ENCODE peak calls at places on chromosomes 6 and 20, in eight cellular contexts. O, I, U, X, G, J, P and L are unnamed samples.

GRCh38 chr6:3835055-3835731 is 14.0 kb upstream of the FAM50B start:
- DNase-seq in P (no peak), X (no peak), J (peak; percentile 57), U (no peak), I (peak; percentile 74), G (no peak), O (peak; percentile 80), L (peak; percentile 50)

GRCh38 chr6:45922728-45923351 is 92.8 kb downstream of the CLIC5 start:
- DNase-seq in P (peak; percentile 58), I (peak; percentile 52), X (peak; percentile 59), O (peak; percentile 87), G (peak; percentile 72), U (peak; percentile 59), J (peak; percentile 75), L (peak; percentile 35)

GRCh38 chr6:11011787-11012234 is 32.3 kb downstream of the ELOVL2 start:
- DNase-seq in X (no peak), P (peak; percentile 6), U (no peak), O (no peak), J (no peak), I (no peak), G (no peak), L (peak; percentile 69)

GRCh38 chr6:16296061-16296670 is 57.8 kb downstream of the GMPR start:
- DNase-seq in G (no peak), J (no peak), X (no peak), P (no peak), I (no peak), O (no peak), U (no peak), L (no peak)

GRCh38 chr20:38859070-38859690 is 53.7 kb downstream of the PPP1R16B start:
- DNase-seq in O (no peak), J (no peak), X (no peak), P (no peak), G (no peak), U (no peak), I (no peak), L (no peak)

GRCh38 chr20:19893356-19893755 is 123.8 kb upstream of the NAA20 start:
- DNase-seq in I (no peak), O (no peak), P (no peak), U (no peak), X (no peak), J (no peak), G (no peak), L (no peak)

GRCh38 chr6:110399219-110400071 is 15.9 kb downstream of the DDO start:
- DNase-seq in J (no peak), I (no peak), G (no peak), P (no peak), U (no peak), O (peak; percentile 68), X (peak; percentile 48), L (no peak)

GRCh38 chr20:11274137-11274536 is 600.3 kb upstream of the JAG1 start:
- DNase-seq in X (no peak), U (no peak), O (no peak), P (peak; percentile 54), G (no peak), J (peak; percentile 52), I (peak; percentile 14), L (peak; percentile 36)

GRCh38 chr20:40606660-40607059 is 82.4 kb downstream of the MAFB start:
- DNase-seq in X (no peak), U (no peak), O (no peak), P (no peak), J (no peak), G (no peak), I (no peak), L (no peak)

GRCh38 chr20:62212309-62212708 is 7.8 kb downstream of the HRH3 start:
- DNase-seq in O (no peak), U (no peak), P (no peak), G (peak; percentile 24), X (no peak), I (no peak), J (no peak), L (no peak)

GRCh38 chr20:17872920-17873319 is 95.7 kb downstream of the SNX5 start:
- DNase-seq in U (no peak), J (no peak), I (no peak), O (peak; percentile 58), X (no peak), G (no peak), P (no peak), L (no peak)

GRCh38 chr6:145372671-145373123 is 362.6 kb downstream of the EPM2A start:
- DNase-seq in G (no peak), I (no peak), U (no peak), O (no peak), X (no peak), P (no peak), J (no peak), L (no peak)

GRCh38 chr20:4951299-4951698 is 50.0 kb downstream of the SLC23A2 start:
- DNase-seq in P (no peak), X (no peak), I (no peak), G (no peak), U (no peak), O (peak; percentile 71), J (peak; percentile 77), L (no peak)

GRCh38 chr20:62523473-62524203 is 47.8 kb upstream of the GATA5 start:
- DNase-seq in P (no peak), O (no peak), U (no peak), X (no peak), I (no peak), J (no peak), G (no peak), L (no peak)

GRCh38 chr6:41358503-41358902 is 23.1 kb downstream of the NCR2 start:
- DNase-seq in I (no peak), J (no peak), G (no peak), X (no peak), O (peak; percentile 34), P (no peak), U (no peak), L (no peak)

GRCh38 chr6:54897462-54898189 is 51.1 kb downstream of the FAM83B start:
- DNase-seq in G (no peak), O (no peak), X (no peak), I (no peak), P (no peak), U (no peak), J (no peak), L (no peak)

GRCh38 chr6:66086532-66086931 is 379.5 kb upstream of the EYS start:
- DNase-seq in J (no peak), I (no peak), O (no peak), U (no peak), P (no peak), G (no peak), X (no peak), L (no peak)
- TF ChIP-seq POLR2A in J (no peak), I (no peak), O (no peak), U (no peak), P (no peak), G (no peak), X (no peak), L (no peak)

GRCh38 chr20:49280463-49281058 is 2.7 kb upstream of the ZNFX1 start:
- DNase-seq in X (no peak), G (no peak), I (no peak), P (no peak), U (no peak), J (no peak), O (no peak), L (no peak)
- TF ChIP-seq POLR2A in X (no peak), G (no peak), I (no peak), P (no peak), U (no peak), J (no peak), O (no peak), L (no peak)

DNA sequence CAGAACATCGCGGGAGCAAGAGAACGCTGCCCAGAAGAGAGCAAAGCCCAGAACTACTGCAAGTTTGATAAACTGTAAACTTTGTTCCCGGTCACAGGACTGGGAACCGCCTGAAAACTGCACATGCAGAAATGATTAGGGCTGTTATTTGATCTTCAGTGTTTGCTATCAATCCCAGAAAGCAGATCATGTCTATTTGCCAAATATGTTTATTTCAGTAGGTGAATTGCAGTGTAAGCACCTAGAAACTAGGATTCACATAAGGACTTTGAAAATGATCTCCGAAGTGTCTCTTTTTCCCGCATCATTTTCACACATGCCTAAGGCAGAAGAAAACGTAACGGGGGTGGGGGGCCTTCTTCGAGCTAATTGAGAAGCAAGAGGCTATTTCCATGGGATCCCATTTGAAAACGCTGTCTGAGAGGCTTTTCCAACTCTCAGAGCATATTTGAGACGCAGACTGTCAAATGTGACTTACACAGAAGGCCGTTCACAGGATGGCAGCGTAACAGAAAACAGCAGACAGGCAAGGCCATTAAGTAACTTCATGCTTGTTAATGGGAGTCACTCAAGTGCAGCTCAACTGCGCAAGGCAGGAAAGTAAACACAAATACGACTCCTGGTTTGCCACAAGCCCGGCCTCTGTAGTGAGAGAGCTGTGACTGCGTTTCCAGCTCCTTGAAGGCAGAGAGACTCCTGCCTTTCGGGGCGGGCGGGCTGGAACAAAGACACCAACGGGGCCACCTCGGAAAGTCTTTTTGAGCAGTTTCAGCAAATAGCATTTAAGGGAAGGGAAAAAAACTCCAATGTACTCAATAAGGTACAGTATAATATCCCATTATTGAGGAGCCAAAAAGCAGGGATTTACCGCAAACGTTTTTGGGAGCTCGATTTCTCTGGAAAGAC is 144.7 kb upstream of the ZNF217 start:
- DNase-seq in G (peak; percentile 68), O (no peak), I (peak; percentile 68), P (peak; percentile 94), U (peak; percentile 41), J (peak; percentile 52), X (peak; percentile 28), L (peak; percentile 93)
- TF ChIP-seq POLR2A in G (no peak), O (no peak), I (peak; percentile 54), P (peak; percentile 76), U (peak; percentile 13), J (no peak), X (no peak), L (peak; percentile 92)

GRCh38 chr20:49287555-49288249 is 9.8 kb upstream of the ZNFX1 start:
- DNase-seq in O (no peak), J (no peak), X (no peak), G (no peak), U (no peak), I (no peak), P (no peak), L (no peak)

GRCh38 chr20:49285233-49285668 is 7.4 kb upstream of the ZNFX1 start:
- DNase-seq in J (no peak), O (no peak), U (no peak), G (no peak), X (no peak), P (no peak), I (no peak), L (no peak)

GRCh38 chr20:49286689-49287551 is 9.1 kb upstream of the ZNFX1 start:
- DNase-seq in X (no peak), O (no peak), P (no peak), I (no peak), G (no peak), J (no peak), U (no peak), L (no peak)

GRCh38 chr20:49284818-49285217 is 7.0 kb upstream of the ZNFX1 start:
- DNase-seq in X (no peak), J (no peak), P (no peak), U (no peak), I (no peak), O (no peak), G (no peak), L (no peak)

DNA sequence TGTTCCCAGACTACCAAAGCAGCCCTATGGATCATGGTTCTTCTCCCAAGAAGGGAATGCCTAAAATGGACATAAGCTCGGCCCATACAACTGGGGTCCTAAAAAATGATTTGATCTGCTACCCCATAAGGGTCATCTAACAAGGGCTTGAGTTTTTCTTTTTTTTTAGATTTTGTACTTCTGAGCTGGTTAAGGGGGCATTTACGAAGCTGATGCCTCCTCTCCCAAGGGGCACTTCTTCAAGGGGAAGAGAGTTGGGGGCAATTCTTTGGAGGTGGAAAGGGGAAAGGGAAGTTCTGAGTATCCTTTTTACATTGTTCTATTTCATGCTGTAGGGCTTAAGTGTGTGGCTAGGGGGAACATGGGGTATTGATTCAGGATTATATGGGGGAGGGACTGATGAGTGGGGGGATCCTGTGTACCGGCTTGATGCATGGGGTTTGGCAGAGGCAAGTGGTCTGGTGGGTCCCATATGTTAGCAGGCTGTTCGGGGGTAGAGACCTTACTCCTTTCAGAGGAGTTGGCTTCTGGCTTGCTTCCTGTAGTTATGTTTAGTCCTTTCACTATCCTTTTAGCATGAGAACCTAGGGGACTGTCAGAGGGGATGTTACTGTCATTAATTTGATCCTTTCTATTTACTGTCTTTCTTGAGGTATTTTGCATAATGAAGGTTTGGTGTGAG is 8.1 kb upstream of the ZNFX1 start:
- DNase-seq in U (no peak), G (no peak), I (no peak), P (no peak), J (no peak), X (no peak), O (no peak), L (no peak)
- TF ChIP-seq POLR2A in U (no peak), G (no peak), I (no peak), P (no peak), J (no peak), X (no peak), O (no peak), L (no peak)